ENCODE peak calls at places on chromosomes 12 and 14, in ten cellular contexts. X is HCT116, A is uterus, O is H1, G is IMR-90, D is sigmoid colon, L is thyroid gland, T is lower leg skin, I is K562, J is right lobe of liver. S is an unnamed sample.

GRCh38 chr12:11832100-11832499 is 182.6 kb downstream of the ETV6 start:
- DNase-seq in X (no peak), A (no peak), O (no peak), G (no peak), D (no peak), L (no peak), T (no peak), I (no peak), J (no peak), S (no peak)

GRCh38 chr12:56020437-56021189 is at the start of gene IKZF4:
- DNase-seq in X (no peak), A (peak), O (no peak), G (peak), D (peak), L (peak), T (no peak), I (peak), J (no peak), S (no peak)

GRCh38 chr14:70662816-70663215 is 21.1 kb downstream of the TTC9 start:
- DNase-seq in X (no peak), A (no peak), O (no peak), G (no peak), D (no peak), L (no peak), T (no peak), I (no peak), J (no peak), S (no peak)

GRCh38 chr12:121590476-121591143 is 9.8 kb upstream of the KDM2B start:
- DNase-seq in X (no peak), A (no peak), O (no peak), G (peak), D (no peak), L (no peak), T (no peak), I (no peak), J (no peak), S (no peak)

GRCh38 chr14:26887842-26888241 is 290.0 kb upstream of the NOVA1 start:
- DNase-seq in X (no peak), A (peak), O (no peak), G (no peak), D (peak), L (no peak), T (peak), I (no peak), J (no peak), S (no peak)

GRCh38 chr12:44574586-44574985 is 301.5 kb downstream of the NELL2 start:
- DNase-seq in X (no peak), A (no peak), O (no peak), G (no peak), D (no peak), L (no peak), T (no peak), I (no peak), J (no peak), S (no peak)

GRCh38 chr12:12441891-12442461 is 85.1 kb downstream of the BORCS5 start:
- DNase-seq in X (no peak), A (no peak), O (no peak), G (peak), D (no peak), L (no peak), T (no peak), I (peak), J (no peak), S (no peak)

GRCh38 chr14:80390911-80391310 is 179.6 kb upstream of the DIO2 start:
- DNase-seq in X (no peak), A (no peak), O (peak), G (peak), D (no peak), L (no peak), T (no peak), I (no peak), J (no peak), S (no peak)

GRCh38 chr14:75486317-75486716 is 36.0 kb upstream of the BATF start:
- DNase-seq in X (no peak), A (no peak), O (no peak), G (no peak), D (no peak), L (no peak), T (no peak), I (peak), J (no peak), S (no peak)

GRCh38 chr14:101823511-101824120 is 62.1 kb downstream of the PPP2R5C start:
- DNase-seq in X (no peak), A (peak), O (no peak), G (no peak), D (peak), L (no peak), T (peak), I (no peak), J (no peak), S (no peak)

GRCh38 chr14:90781344-90781761 is 34.9 kb downstream of the TTC7B start:
- DNase-seq in X (no peak), A (peak), O (no peak), G (peak), D (no peak), L (no peak), T (no peak), I (no peak), J (no peak), S (no peak)

GRCh38 chr14:29925736-29926135 is 1.9 kb downstream of the PRKD1 start:
- DNase-seq in X (no peak), A (no peak), O (no peak), G (peak), D (no peak), L (no peak), T (no peak), I (no peak), J (no peak), S (no peak)

GRCh38 chr12:9813821-9814798 is 13.2 kb upstream of the KLRF1 start:
- DNase-seq in X (peak), A (peak), O (peak), G (peak), D (peak), L (peak), T (peak), I (peak), J (peak), S (peak)

GRCh38 chr12:12557733-12558132 is 4.9 kb downstream of the DUSP16 start:
- DNase-seq in X (no peak), A (no peak), O (no peak), G (no peak), D (no peak), L (no peak), T (no peak), I (no peak), J (no peak), S (no peak)

GRCh38 chr14:30725763-30726162 is 103.6 kb downstream of the SCFD1 start:
- DNase-seq in X (no peak), A (no peak), O (no peak), G (no peak), D (no peak), L (no peak), T (no peak), I (no peak), J (no peak), S (no peak)

GRCh38 chr12:25482637-25483036 is 70.4 kb downstream of the LMNTD1 start:
- DNase-seq in X (no peak), A (no peak), O (no peak), G (no peak), D (no peak), L (no peak), T (no peak), I (no peak), J (no peak), S (no peak)

GRCh38 chr12:46269429-46270241 is 792 bp upstream of the SLC38A1 start:
- DNase-seq in X (no peak), A (no peak), O (no peak), G (no peak), D (no peak), L (peak), T (no peak), I (no peak), J (no peak), S (no peak)

GRCh38 chr14:66998013-66998412 is 191.2 kb upstream of the GARIN2 start:
- DNase-seq in X (no peak), A (no peak), O (no peak), G (no peak), D (no peak), L (no peak), T (no peak), I (no peak), J (no peak), S (no peak)

DNA sequence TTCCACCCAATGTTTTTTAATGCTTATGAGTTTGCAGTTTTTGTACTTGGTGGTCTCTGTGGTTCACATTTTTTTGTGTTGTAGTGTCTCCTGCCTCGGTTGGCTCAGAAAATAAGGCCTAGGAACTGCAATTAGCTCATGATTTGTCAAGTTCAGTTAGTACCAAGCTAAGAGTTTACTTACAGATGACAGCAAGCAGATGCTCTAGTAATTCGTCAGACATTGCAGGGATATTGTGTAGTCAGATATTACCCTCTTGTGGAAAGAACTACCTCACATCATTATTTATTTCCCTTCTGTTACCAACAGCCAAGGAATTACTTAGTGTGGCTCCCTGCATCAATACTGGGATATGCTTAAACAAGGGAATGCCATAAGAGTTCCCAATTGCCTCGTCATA is 14.6 kb downstream of the DYRK2 start:
- DNase-seq in X (no peak), A (no peak), O (no peak), G (peak), D (no peak), L (no peak), T (no peak), I (no peak), J (no peak), S (no peak)
- TF ChIP-seq CTCF in X (no peak), A (no peak), O (no peak), G (peak), D (no peak), L (no peak), T (no peak), I (no peak), J (no peak), S (no peak)

DNA sequence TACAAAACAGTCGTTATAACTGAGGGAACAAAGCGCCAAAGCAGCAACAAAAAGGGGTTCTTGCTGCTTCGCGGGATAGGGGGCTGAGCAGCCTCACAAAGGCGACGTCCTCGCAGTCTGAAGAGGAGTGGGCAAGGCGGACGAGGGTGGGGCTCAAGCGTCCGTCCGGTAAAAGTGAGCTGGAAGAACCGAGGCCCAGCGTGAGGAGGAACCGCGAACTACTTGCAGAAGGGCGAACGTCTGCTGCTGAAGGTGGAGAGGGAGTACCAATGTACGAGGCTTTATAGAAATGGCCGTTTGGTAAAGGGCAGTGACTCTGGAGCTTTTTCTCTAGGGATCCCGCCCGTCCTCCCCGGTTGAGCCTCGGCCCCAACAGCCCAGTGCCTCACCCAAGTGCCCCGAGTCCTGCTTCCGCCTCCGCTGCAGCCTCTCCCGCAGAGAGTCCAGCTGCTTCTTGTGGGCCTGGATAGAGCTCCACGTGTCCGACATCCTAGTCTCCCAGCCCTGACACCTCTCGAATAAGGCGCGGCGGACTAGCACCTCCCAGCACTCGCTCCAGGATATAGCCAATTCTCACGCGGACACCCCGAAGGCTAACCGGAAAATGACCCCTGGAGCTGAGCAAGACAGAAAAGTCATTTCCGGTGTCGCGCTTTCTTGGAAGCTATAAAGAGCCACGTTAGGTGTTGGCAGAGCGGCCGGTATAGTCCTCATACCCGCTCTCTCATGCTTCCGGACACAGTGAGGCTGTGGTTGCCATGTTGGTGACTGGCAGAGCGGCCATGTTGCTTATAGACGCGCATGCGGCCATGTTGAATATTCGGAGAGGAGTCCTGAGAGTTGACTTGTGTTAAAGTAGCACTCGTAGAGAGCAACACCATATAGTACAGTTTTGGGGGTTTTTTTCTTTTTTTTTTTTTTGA is at the start of gene METTL3:
- DNase-seq in X (peak), A (peak), O (peak), G (peak), D (peak), L (peak), T (peak), I (peak), J (peak), S (peak)
- TF ChIP-seq POLR2A in X (peak), A (peak), O (peak), G (peak), D (no peak), L (peak), T (no peak), I (peak), J (peak), S (peak)

GRCh38 chr12:16605666-16606116 is 271 bp downstream of the LMO3 start:
- DNase-seq in X (no peak), A (peak), O (no peak), G (peak), D (peak), L (peak), T (no peak), I (no peak), J (no peak), S (no peak)

GRCh38 chr12:16606117-16606200 is at the start of gene LMO3:
- DNase-seq in X (no peak), A (no peak), O (no peak), G (no peak), D (no peak), L (no peak), T (no peak), I (no peak), J (no peak), S (no peak)

GRCh38 chr12:16607895-16608294 is 1.9 kb upstream of the LMO3 start:
- DNase-seq in X (no peak), A (peak), O (no peak), G (no peak), D (no peak), L (peak), T (no peak), I (no peak), J (no peak), S (no peak)

GRCh38 chr12:16606201-16606849 is 363 bp upstream of the LMO3 start:
- DNase-seq in X (no peak), A (peak), O (no peak), G (peak), D (peak), L (peak), T (no peak), I (no peak), J (peak), S (peak)

GRCh38 chr12:16606936-16607335 is 974 bp upstream of the LMO3 start:
- DNase-seq in X (no peak), A (peak), O (no peak), G (no peak), D (no peak), L (peak), T (no peak), I (no peak), J (no peak), S (no peak)
- H3K4me3 ChIP-seq in X (no peak), A (peak), O (peak), G (no peak), D (peak), L (no peak), T (no peak), I (no peak), J (no peak), S (peak)

GRCh38 chr12:6373022-6373787 is 2.2 kb downstream of the SCNN1A start:
- DNase-seq in X (peak), A (no peak), O (no peak), G (no peak), D (peak), L (peak), T (no peak), I (no peak), J (peak), S (no peak)

GRCh38 chr12:6372403-6373003 is 2.9 kb downstream of the SCNN1A start:
- DNase-seq in X (peak), A (peak), O (no peak), G (peak), D (peak), L (peak), T (peak), I (no peak), J (no peak), S (peak)

GRCh38 chr12:6370576-6370935 is 4.8 kb downstream of the SCNN1A start:
- DNase-seq in X (no peak), A (no peak), O (no peak), G (no peak), D (peak), L (no peak), T (no peak), I (no peak), J (peak), S (no peak)

GRCh38 chr12:6369916-6370575 is 5.3 kb downstream of the SCNN1A start:
- DNase-seq in X (no peak), A (no peak), O (no peak), G (no peak), D (no peak), L (peak), T (no peak), I (no peak), J (peak), S (no peak)

GRCh38 chr12:6370994-6371754 is 4.2 kb downstream of the SCNN1A start:
- DNase-seq in X (peak), A (peak), O (peak), G (peak), D (peak), L (peak), T (no peak), I (peak), J (peak), S (peak)
- TF ChIP-seq CTCF in X (no peak), A (peak), O (no peak), G (peak), D (no peak), L (no peak), T (no peak), I (peak), J (peak), S (peak)

GRCh38 chr14:105064721-105065143 is 498 bp downstream of the GPR132 start:
- DNase-seq in X (no peak), A (no peak), O (no peak), G (peak), D (peak), L (peak), T (no peak), I (no peak), J (peak), S (no peak)
- TF ChIP-seq POLR2A in X (no peak), A (no peak), O (no peak), G (no peak), D (no peak), L (no peak), T (no peak), I (no peak), J (no peak), S (no peak)

GRCh38 chr12:116708826-116709756 is 28.8 kb downstream of the SPRING1 start:
- DNase-seq in X (peak), A (peak), O (no peak), G (peak), D (no peak), L (peak), T (peak), I (no peak), J (no peak), S (peak)
- H3K4me3 ChIP-seq in X (peak), A (no peak), O (no peak), G (no peak), D (no peak), L (no peak), T (no peak), I (no peak), J (no peak), S (no peak)